ENCODE peak calls at places on chromosomes 11 and 22, in ten cellular contexts. B is Ammon's horn, F is OCI-LY7, J is H9, K is right lobe of liver, W is HEK293T, Z is NCI-H2107, Q is transverse colon, M is GM20000, D is DMS53. P is an unnamed sample.

GRCh38 chr11:78812513-78813293 is 238.0 kb upstream of the NARS2 start:
- DNase-seq in B (peak), F (no peak), J (peak), K (no peak), W (no peak), Z (no peak), Q (peak), M (no peak), D (peak), P (no peak)

GRCh38 chr11:96426356-96427103 is 36.7 kb downstream of the JRKL start:
- DNase-seq in B (peak), F (peak), J (no peak), K (no peak), W (peak), Z (peak), Q (no peak), M (peak), D (peak), P (peak)

GRCh38 chr22:22820626-22821025 is 67.0 kb upstream of the IGLL5 start:
- DNase-seq in B (no peak), F (peak), J (no peak), K (no peak), W (no peak), Z (no peak), Q (no peak), M (no peak), D (no peak), P (no peak)

GRCh38 chr11:123183391-123184099 is 11.5 kb downstream of the CLMP start:
- DNase-seq in B (no peak), F (no peak), J (no peak), K (no peak), W (no peak), Z (no peak), Q (no peak), M (no peak), D (no peak), P (no peak)

GRCh38 chr11:93741882-93742226 is 382 bp downstream of the C11orf54 start:
- DNase-seq in B (no peak), F (no peak), J (no peak), K (peak), W (peak), Z (no peak), Q (peak), M (no peak), D (peak), P (peak)

GRCh38 chr11:124769804-124770774 is 8.0 kb upstream of the ESAM start:
- DNase-seq in B (no peak), F (no peak), J (no peak), K (no peak), W (no peak), Z (no peak), Q (no peak), M (no peak), D (peak), P (no peak)

GRCh38 chr11:2376751-2377451 is at the start of gene CD81:
- DNase-seq in B (peak), F (peak), J (peak), K (peak), W (peak), Z (no peak), Q (no peak), M (peak), D (peak), P (peak)

GRCh38 chr22:27133951-27134664 is 476.7 kb downstream of the MIAT start:
- DNase-seq in B (no peak), F (no peak), J (no peak), K (no peak), W (no peak), Z (no peak), Q (peak), M (peak), D (no peak), P (no peak)

GRCh38 chr22:26372890-26373289 is 56.2 kb upstream of the ASPHD2 start:
- DNase-seq in B (no peak), F (no peak), J (no peak), K (no peak), W (no peak), Z (no peak), Q (no peak), M (no peak), D (no peak), P (no peak)

GRCh38 chr22:22877523-22878210 is 9.9 kb upstream of the IGLL5 start:
- DNase-seq in B (peak), F (peak), J (peak), K (peak), W (peak), Z (no peak), Q (peak), M (peak), D (peak), P (peak)

GRCh38 chr11:129298990-129299389 is 76.7 kb upstream of the BARX2 start:
- DNase-seq in B (no peak), F (no peak), J (no peak), K (no peak), W (no peak), Z (no peak), Q (no peak), M (no peak), D (peak), P (no peak)

GRCh38 chr11:70606248-70606950 is 208.1 kb downstream of the CTTN start:
- DNase-seq in B (no peak), F (no peak), J (no peak), K (no peak), W (no peak), Z (no peak), Q (no peak), M (no peak), D (no peak), P (no peak)

GRCh38 chr22:30047364-30047738 is 32.9 kb upstream of the HORMAD2 start:
- DNase-seq in B (no peak), F (peak), J (peak), K (no peak), W (peak), Z (no peak), Q (no peak), M (peak), D (peak), P (peak)

GRCh38 chr11:44944181-44944852 is 6.4 kb downstream of the TP53I11 start:
- DNase-seq in B (no peak), F (no peak), J (peak), K (no peak), W (no peak), Z (no peak), Q (no peak), M (no peak), D (peak), P (no peak)

GRCh38 chr11:198236-198806 is 5.4 kb downstream of the SCGB1C1 start:
- DNase-seq in B (no peak), F (no peak), J (no peak), K (no peak), W (no peak), Z (no peak), Q (peak), M (no peak), D (no peak), P (no peak)

GRCh38 chr22:19287889-19288288 is 3.6 kb downstream of the CLTCL1 start:
- DNase-seq in B (no peak), F (no peak), J (no peak), K (no peak), W (no peak), Z (no peak), Q (no peak), M (no peak), D (no peak), P (no peak)

GRCh38 chr11:64760759-64761417 is 1.1 kb upstream of the PYGM start:
- DNase-seq in B (no peak), F (no peak), J (no peak), K (no peak), W (no peak), Z (no peak), Q (no peak), M (peak), D (no peak), P (no peak)

GRCh38 chr11:118205979-118206611 is 18.7 kb downstream of the JAML start:
- DNase-seq in B (no peak), F (peak), J (no peak), K (no peak), W (no peak), Z (no peak), Q (no peak), M (no peak), D (no peak), P (no peak)

GRCh38 chr11:124586247-124586860 is 16.6 kb downstream of the OR8A1 start:
- DNase-seq in B (peak), F (peak), J (peak), K (peak), W (peak), Z (no peak), Q (peak), M (peak), D (peak), P (no peak)

GRCh38 chr11:111652184-111652583 is 49.9 kb downstream of the SIK2 start:
- DNase-seq in B (no peak), F (no peak), J (no peak), K (no peak), W (no peak), Z (no peak), Q (no peak), M (no peak), D (no peak), P (no peak)

GRCh38 chr11:114180301-114181055 is 115.7 kb upstream of the NNMT start:
- DNase-seq in B (peak), F (peak), J (peak), K (peak), W (no peak), Z (no peak), Q (peak), M (no peak), D (peak), P (no peak)

GRCh38 chr11:76765863-76766350 is 17.2 kb upstream of the TSKU start:
- DNase-seq in B (no peak), F (no peak), J (no peak), K (no peak), W (no peak), Z (no peak), Q (no peak), M (no peak), D (no peak), P (no peak)

GRCh38 chr22:28341001-28341400 is 338.6 kb downstream of the TTC28 start:
- DNase-seq in B (no peak), F (no peak), J (no peak), K (no peak), W (no peak), Z (no peak), Q (no peak), M (no peak), D (no peak), P (no peak)

GRCh38 chr22:30305519-30305905 is 16.2 kb upstream of the CASTOR1 start:
- DNase-seq in B (peak), F (peak), J (no peak), K (peak), W (no peak), Z (no peak), Q (peak), M (peak), D (no peak), P (peak)

GRCh38 chr22:35589071-35589735 is 27.9 kb downstream of the MB start:
- DNase-seq in B (no peak), F (no peak), J (no peak), K (no peak), W (no peak), Z (no peak), Q (peak), M (no peak), D (no peak), P (no peak)

GRCh38 chr22:37922177-37922576 is 16.1 kb downstream of the MICALL1 start:
- DNase-seq in B (no peak), F (no peak), J (no peak), K (no peak), W (no peak), Z (no peak), Q (no peak), M (no peak), D (no peak), P (no peak)

GRCh38 chr11:27193434-27194225 is 153.0 kb downstream of the BBOX1 start:
- DNase-seq in B (no peak), F (no peak), J (no peak), K (no peak), W (no peak), Z (no peak), Q (no peak), M (no peak), D (no peak), P (no peak)

GRCh38 chr11:102186836-102187235 is 76.6 kb downstream of the YAP1 start:
- DNase-seq in B (no peak), F (no peak), J (no peak), K (no peak), W (no peak), Z (no peak), Q (no peak), M (no peak), D (no peak), P (no peak)